ENCODE peak calls at places on chromosomes 4 and X, in seven cellular contexts. One of them, this sample, is unnamed.

GRCh38 chrX:43969504-43970501 is 3.4 kb downstream of the NDP start:
- DNase-seq in activated CD8-positive, alpha-beta T cell treated with anti-CD3 and anti-CD28 coated beads, Interleukin-2, amount 10 ng/mL, durations not matched to agents 7 days and 5 days: no peak
- DNase-seq in activated naive CD4-positive, alpha-beta T cell: no peak
- DNase-seq in endodermal cell: peak
- DNase-seq in fibroblast of mammary gland: peak
- DNase-seq in SK-MEL-5: no peak
- DNase-seq in NCI-H1436: no peak
- DNase-seq in this sample: no peak

GRCh38 chr4:31984872-31985271 is 1264.7 kb downstream of the PCDH7 start:
- DNase-seq in NCI-H1436: no peak
- DNase-seq in endodermal cell: no peak
- DNase-seq in activated CD8-positive, alpha-beta T cell treated with anti-CD3 and anti-CD28 coated beads, Interleukin-2, amount 10 ng/mL, durations not matched to agents 7 days and 5 days: no peak
- DNase-seq in activated naive CD4-positive, alpha-beta T cell: no peak
- DNase-seq in SK-MEL-5: no peak
- DNase-seq in fibroblast of mammary gland: no peak
- DNase-seq in this sample: no peak

GRCh38 chr4:100109921-100110320 is 80.3 kb downstream of the DDIT4L start:
- DNase-seq in activated naive CD4-positive, alpha-beta T cell: no peak
- DNase-seq in SK-MEL-5: no peak
- DNase-seq in endodermal cell: no peak
- DNase-seq in NCI-H1436: no peak
- DNase-seq in activated CD8-positive, alpha-beta T cell treated with anti-CD3 and anti-CD28 coated beads, Interleukin-2, amount 10 ng/mL, durations not matched to agents 7 days and 5 days: no peak
- DNase-seq in fibroblast of mammary gland: no peak
- DNase-seq in this sample: no peak

GRCh38 chrX:12986164-12986779 is 11.4 kb downstream of the TMSB4X start:
- DNase-seq in SK-MEL-5: no peak
- DNase-seq in NCI-H1436: no peak
- DNase-seq in activated naive CD4-positive, alpha-beta T cell: no peak
- DNase-seq in fibroblast of mammary gland: no peak
- DNase-seq in activated CD8-positive, alpha-beta T cell treated with anti-CD3 and anti-CD28 coated beads, Interleukin-2, amount 10 ng/mL, durations not matched to agents 7 days and 5 days: no peak
- DNase-seq in endodermal cell: no peak
- DNase-seq in this sample: no peak

GRCh38 chr4:1502501-1502886 is 96.3 kb upstream of the NKX1-1 start:
- DNase-seq in SK-MEL-5: no peak
- DNase-seq in NCI-H1436: no peak
- DNase-seq in fibroblast of mammary gland: no peak
- DNase-seq in activated CD8-positive, alpha-beta T cell treated with anti-CD3 and anti-CD28 coated beads, Interleukin-2, amount 10 ng/mL, durations not matched to agents 7 days and 5 days: no peak
- DNase-seq in activated naive CD4-positive, alpha-beta T cell: no peak
- DNase-seq in endodermal cell: no peak
- DNase-seq in this sample: no peak

GRCh38 chr4:83629945-83630684 is 94.2 kb downstream of the GPAT3 start:
- DNase-seq in fibroblast of mammary gland: peak
- DNase-seq in NCI-H1436: no peak
- DNase-seq in endodermal cell: no peak
- DNase-seq in activated CD8-positive, alpha-beta T cell treated with anti-CD3 and anti-CD28 coated beads, Interleukin-2, amount 10 ng/mL, durations not matched to agents 7 days and 5 days: no peak
- DNase-seq in activated naive CD4-positive, alpha-beta T cell: no peak
- DNase-seq in SK-MEL-5: no peak
- DNase-seq in this sample: no peak

GRCh38 chr4:123892997-123893745 is 496.6 kb downstream of the SPRY1 start:
- DNase-seq in activated naive CD4-positive, alpha-beta T cell: no peak
- DNase-seq in fibroblast of mammary gland: peak
- DNase-seq in endodermal cell: no peak
- DNase-seq in NCI-H1436: no peak
- DNase-seq in activated CD8-positive, alpha-beta T cell treated with anti-CD3 and anti-CD28 coated beads, Interleukin-2, amount 10 ng/mL, durations not matched to agents 7 days and 5 days: no peak
- DNase-seq in SK-MEL-5: no peak
- DNase-seq in this sample: no peak

GRCh38 chr4:61400446-61400845 is 200.3 kb downstream of the ADGRL3 start:
- DNase-seq in activated CD8-positive, alpha-beta T cell treated with anti-CD3 and anti-CD28 coated beads, Interleukin-2, amount 10 ng/mL, durations not matched to agents 7 days and 5 days: no peak
- DNase-seq in SK-MEL-5: peak
- DNase-seq in activated naive CD4-positive, alpha-beta T cell: no peak
- DNase-seq in fibroblast of mammary gland: no peak
- DNase-seq in endodermal cell: no peak
- DNase-seq in NCI-H1436: no peak
- DNase-seq in this sample: no peak

GRCh38 chrX:53080628-53081580 is 1.3 kb upstream of the TSPYL2 start:
- DNase-seq in activated naive CD4-positive, alpha-beta T cell: no peak
- DNase-seq in fibroblast of mammary gland: peak
- DNase-seq in endodermal cell: no peak
- DNase-seq in NCI-H1436: peak
- DNase-seq in activated CD8-positive, alpha-beta T cell treated with anti-CD3 and anti-CD28 coated beads, Interleukin-2, amount 10 ng/mL, durations not matched to agents 7 days and 5 days: no peak
- DNase-seq in SK-MEL-5: no peak
- DNase-seq in this sample: no peak

GRCh38 chrX:39541881-39542280 is 555.9 kb downstream of the BCOR start:
- DNase-seq in NCI-H1436: no peak
- DNase-seq in SK-MEL-5: no peak
- DNase-seq in activated naive CD4-positive, alpha-beta T cell: no peak
- DNase-seq in activated CD8-positive, alpha-beta T cell treated with anti-CD3 and anti-CD28 coated beads, Interleukin-2, amount 10 ng/mL, durations not matched to agents 7 days and 5 days: no peak
- DNase-seq in fibroblast of mammary gland: no peak
- DNase-seq in endodermal cell: no peak
- DNase-seq in this sample: no peak

GRCh38 chr4:32025840-32026459 is 1305.8 kb downstream of the PCDH7 start:
- DNase-seq in SK-MEL-5: peak
- DNase-seq in activated naive CD4-positive, alpha-beta T cell: no peak
- DNase-seq in activated CD8-positive, alpha-beta T cell treated with anti-CD3 and anti-CD28 coated beads, Interleukin-2, amount 10 ng/mL, durations not matched to agents 7 days and 5 days: no peak
- DNase-seq in NCI-H1436: no peak
- DNase-seq in endodermal cell: peak
- DNase-seq in fibroblast of mammary gland: peak
- DNase-seq in this sample: no peak

GRCh38 chr4:37936889-37937498 is 23.2 kb upstream of the PTTG2 start:
- DNase-seq in endodermal cell: peak
- DNase-seq in activated CD8-positive, alpha-beta T cell treated with anti-CD3 and anti-CD28 coated beads, Interleukin-2, amount 10 ng/mL, durations not matched to agents 7 days and 5 days: no peak
- DNase-seq in NCI-H1436: no peak
- DNase-seq in fibroblast of mammary gland: no peak
- DNase-seq in activated naive CD4-positive, alpha-beta T cell: no peak
- DNase-seq in SK-MEL-5: no peak
- DNase-seq in this sample: no peak

GRCh38 chrX:13028871-13029336 is 15.5 kb downstream of the FAM9C start:
- DNase-seq in activated naive CD4-positive, alpha-beta T cell: no peak
- DNase-seq in fibroblast of mammary gland: no peak
- DNase-seq in endodermal cell: peak
- DNase-seq in activated CD8-positive, alpha-beta T cell treated with anti-CD3 and anti-CD28 coated beads, Interleukin-2, amount 10 ng/mL, durations not matched to agents 7 days and 5 days: no peak
- DNase-seq in SK-MEL-5: no peak
- DNase-seq in NCI-H1436: no peak
- DNase-seq in this sample: no peak

GRCh38 chrX:112025753-112026152 is 56.8 kb downstream of the TRPC5 start:
- DNase-seq in NCI-H1436: no peak
- DNase-seq in activated naive CD4-positive, alpha-beta T cell: no peak
- DNase-seq in endodermal cell: no peak
- DNase-seq in SK-MEL-5: no peak
- DNase-seq in activated CD8-positive, alpha-beta T cell treated with anti-CD3 and anti-CD28 coated beads, Interleukin-2, amount 10 ng/mL, durations not matched to agents 7 days and 5 days: no peak
- DNase-seq in fibroblast of mammary gland: no peak
- DNase-seq in this sample: no peak

GRCh38 chr4:152696764-152697250 is 17.0 kb upstream of the TMEM154 start:
- DNase-seq in NCI-H1436: no peak
- DNase-seq in fibroblast of mammary gland: peak
- DNase-seq in activated naive CD4-positive, alpha-beta T cell: no peak
- DNase-seq in SK-MEL-5: peak
- DNase-seq in activated CD8-positive, alpha-beta T cell treated with anti-CD3 and anti-CD28 coated beads, Interleukin-2, amount 10 ng/mL, durations not matched to agents 7 days and 5 days: peak
- DNase-seq in endodermal cell: no peak
- DNase-seq in this sample: no peak

GRCh38 chrX:71619193-71619592 is 882 bp upstream of the CXCR3 start:
- DNase-seq in SK-MEL-5: no peak
- DNase-seq in NCI-H1436: no peak
- DNase-seq in activated naive CD4-positive, alpha-beta T cell: peak
- DNase-seq in endodermal cell: no peak
- DNase-seq in fibroblast of mammary gland: no peak
- DNase-seq in activated CD8-positive, alpha-beta T cell treated with anti-CD3 and anti-CD28 coated beads, Interleukin-2, amount 10 ng/mL, durations not matched to agents 7 days and 5 days: peak
- DNase-seq in this sample: no peak

This sample was measured in NCI-H1694.